ENCODE peak calls at places on chromosomes 6 and 20, in six cellular contexts. One of them, this sample, is unnamed.

GRCh38 chr20:61886721-61887658 is 178.7 kb downstream of the TAF4 start:
- DNase-seq in kidney tubule cell: peak
- DNase-seq in IMR-90: peak
- DNase-seq in T-helper 1 cell: peak
- DNase-seq in neural crest cell: peak
- DNase-seq in effector CD4-positive, alpha-beta T cell: no peak
- DNase-seq in this sample: no peak

GRCh38 chr6:12150812-12151432 is 138.8 kb downstream of the HIVEP1 start:
- DNase-seq in effector CD4-positive, alpha-beta T cell: no peak
- DNase-seq in neural crest cell: no peak
- DNase-seq in kidney tubule cell: peak
- DNase-seq in IMR-90: no peak
- DNase-seq in T-helper 1 cell: no peak
- DNase-seq in this sample: no peak

GRCh38 chr20:33862709-33863403 is 51.7 kb downstream of the CHMP4B start:
- DNase-seq in neural crest cell: peak
- DNase-seq in T-helper 1 cell: peak
- DNase-seq in IMR-90: peak
- DNase-seq in effector CD4-positive, alpha-beta T cell: peak
- DNase-seq in kidney tubule cell: peak
- DNase-seq in this sample: peak

GRCh38 chr6:14292119-14292518 is 174.5 kb downstream of the CD83 start:
- DNase-seq in effector CD4-positive, alpha-beta T cell: no peak
- DNase-seq in T-helper 1 cell: no peak
- DNase-seq in IMR-90: no peak
- DNase-seq in kidney tubule cell: peak
- DNase-seq in neural crest cell: no peak
- DNase-seq in this sample: no peak

GRCh38 chr6:15441215-15441868 is 195.5 kb downstream of the JARID2 start:
- DNase-seq in effector CD4-positive, alpha-beta T cell: peak
- DNase-seq in T-helper 1 cell: peak
- DNase-seq in IMR-90: peak
- DNase-seq in neural crest cell: peak
- DNase-seq in kidney tubule cell: peak
- DNase-seq in this sample: no peak

GRCh38 chr20:63903796-63904570 is 9.1 kb downstream of the DNAJC5 start:
- DNase-seq in kidney tubule cell: no peak
- DNase-seq in neural crest cell: no peak
- DNase-seq in IMR-90: no peak
- DNase-seq in T-helper 1 cell: peak
- DNase-seq in effector CD4-positive, alpha-beta T cell: no peak
- DNase-seq in this sample: no peak

GRCh38 chr20:23399568-23400241 is 21.6 kb downstream of the NAPB start:
- DNase-seq in IMR-90: peak
- DNase-seq in neural crest cell: no peak
- DNase-seq in kidney tubule cell: peak
- DNase-seq in effector CD4-positive, alpha-beta T cell: no peak
- DNase-seq in T-helper 1 cell: peak
- DNase-seq in this sample: no peak

GRCh38 chr20:61459266-61459665 is 207.2 kb downstream of the CDH4 start:
- DNase-seq in kidney tubule cell: no peak
- DNase-seq in neural crest cell: no peak
- DNase-seq in IMR-90: no peak
- DNase-seq in effector CD4-positive, alpha-beta T cell: no peak
- DNase-seq in T-helper 1 cell: no peak
- DNase-seq in this sample: no peak

GRCh38 chr6:128282956-128283355 is 237.4 kb downstream of the PTPRK start:
- DNase-seq in effector CD4-positive, alpha-beta T cell: no peak
- DNase-seq in IMR-90: no peak
- DNase-seq in T-helper 1 cell: no peak
- DNase-seq in neural crest cell: no peak
- DNase-seq in kidney tubule cell: no peak
- DNase-seq in this sample: no peak

GRCh38 chr6:27761391-27761790 is 150.8 kb downstream of the OR2B2 start:
- DNase-seq in neural crest cell: no peak
- DNase-seq in IMR-90: no peak
- DNase-seq in T-helper 1 cell: no peak
- DNase-seq in kidney tubule cell: no peak
- DNase-seq in effector CD4-positive, alpha-beta T cell: no peak
- DNase-seq in this sample: no peak

GRCh38 chr6:47165918-47166317 is 123.8 kb upstream of the ADGRF1 start:
- DNase-seq in T-helper 1 cell: no peak
- DNase-seq in IMR-90: peak
- DNase-seq in kidney tubule cell: no peak
- DNase-seq in effector CD4-positive, alpha-beta T cell: no peak
- DNase-seq in neural crest cell: no peak
- DNase-seq in this sample: no peak

GRCh38 chr6:109347779-109348178 is 34.5 kb downstream of the CD164 start:
- DNase-seq in T-helper 1 cell: no peak
- DNase-seq in neural crest cell: no peak
- DNase-seq in IMR-90: no peak
- DNase-seq in effector CD4-positive, alpha-beta T cell: no peak
- DNase-seq in kidney tubule cell: no peak
- DNase-seq in this sample: no peak

GRCh38 chr6:116369540-116370327 is 1.0 kb upstream of the DSE start:
- DNase-seq in kidney tubule cell: peak
- DNase-seq in IMR-90: no peak
- DNase-seq in T-helper 1 cell: no peak
- DNase-seq in neural crest cell: no peak
- DNase-seq in effector CD4-positive, alpha-beta T cell: no peak
- DNase-seq in this sample: no peak

GRCh38 chr6:111766524-111766857 is 106.8 kb downstream of the FYN start:
- DNase-seq in effector CD4-positive, alpha-beta T cell: no peak
- DNase-seq in IMR-90: no peak
- DNase-seq in kidney tubule cell: no peak
- DNase-seq in neural crest cell: no peak
- DNase-seq in T-helper 1 cell: no peak
- DNase-seq in this sample: no peak

GRCh38 chr6:160139420-160139851 is 17.8 kb downstream of the SLC22A1 start:
- DNase-seq in kidney tubule cell: peak
- DNase-seq in effector CD4-positive, alpha-beta T cell: no peak
- DNase-seq in neural crest cell: no peak
- DNase-seq in IMR-90: peak
- DNase-seq in T-helper 1 cell: no peak
- DNase-seq in this sample: no peak

GRCh38 chr6:17629824-17630510 is 29.9 kb downstream of the FAM8A1 start:
- DNase-seq in T-helper 1 cell: no peak
- DNase-seq in kidney tubule cell: no peak
- DNase-seq in neural crest cell: no peak
- DNase-seq in effector CD4-positive, alpha-beta T cell: no peak
- DNase-seq in IMR-90: no peak
- DNase-seq in this sample: no peak

GRCh38 chr20:63701329-63702035 is 5.0 kb downstream of the TNFRSF6B start:
- DNase-seq in neural crest cell: no peak
- DNase-seq in effector CD4-positive, alpha-beta T cell: no peak
- DNase-seq in kidney tubule cell: no peak
- DNase-seq in IMR-90: no peak
- DNase-seq in T-helper 1 cell: no peak
- DNase-seq in this sample: no peak

GRCh38 chr6:148203281-148203925 is 139.2 kb upstream of the SASH1 start:
- DNase-seq in effector CD4-positive, alpha-beta T cell: no peak
- DNase-seq in kidney tubule cell: no peak
- DNase-seq in IMR-90: peak
- DNase-seq in T-helper 1 cell: no peak
- DNase-seq in neural crest cell: no peak
- DNase-seq in this sample: no peak

GRCh38 chr20:49032455-49032854 is 13.7 kb upstream of the CSE1L start:
- DNase-seq in IMR-90: no peak
- DNase-seq in T-helper 1 cell: no peak
- DNase-seq in neural crest cell: no peak
- DNase-seq in effector CD4-positive, alpha-beta T cell: no peak
- DNase-seq in kidney tubule cell: no peak
- DNase-seq in this sample: no peak

GRCh38 chr6:138044458-138044857 is 62.8 kb downstream of the PERP start:
- DNase-seq in effector CD4-positive, alpha-beta T cell: no peak
- DNase-seq in kidney tubule cell: peak
- DNase-seq in IMR-90: peak
- DNase-seq in neural crest cell: no peak
- DNase-seq in T-helper 1 cell: no peak
- DNase-seq in this sample: no peak

GRCh38 chr6:132446136-132446535 is 44.9 kb upstream of the MOXD1 start:
- DNase-seq in effector CD4-positive, alpha-beta T cell: no peak
- DNase-seq in kidney tubule cell: no peak
- DNase-seq in neural crest cell: no peak
- DNase-seq in IMR-90: no peak
- DNase-seq in T-helper 1 cell: no peak
- DNase-seq in this sample: no peak

GRCh38 chr6:159887146-159887545 is 3.6 kb upstream of the MAS1 start:
- DNase-seq in IMR-90: no peak
- DNase-seq in neural crest cell: no peak
- DNase-seq in T-helper 1 cell: no peak
- DNase-seq in effector CD4-positive, alpha-beta T cell: no peak
- DNase-seq in kidney tubule cell: no peak
- DNase-seq in this sample: no peak

GRCh38 chr6:159232751-159233150 is 63.6 kb downstream of the FNDC1 start:
- DNase-seq in IMR-90: no peak
- DNase-seq in neural crest cell: no peak
- DNase-seq in T-helper 1 cell: no peak
- DNase-seq in effector CD4-positive, alpha-beta T cell: no peak
- DNase-seq in kidney tubule cell: no peak
- DNase-seq in this sample: no peak

GRCh38 chr20:51346686-51347485 is 195.6 kb downstream of the NFATC2 start:
- DNase-seq in T-helper 1 cell: no peak
- DNase-seq in effector CD4-positive, alpha-beta T cell: no peak
- DNase-seq in kidney tubule cell: peak
- DNase-seq in IMR-90: peak
- DNase-seq in neural crest cell: no peak
- DNase-seq in this sample: no peak

GRCh38 chr6:55964136-55964535 is 88.7 kb upstream of the BMP5 start:
- DNase-seq in T-helper 1 cell: no peak
- DNase-seq in IMR-90: no peak
- DNase-seq in neural crest cell: no peak
- DNase-seq in kidney tubule cell: no peak
- DNase-seq in effector CD4-positive, alpha-beta T cell: no peak
- DNase-seq in this sample: no peak

GRCh38 chr20:42093542-42094440 is 475.6 kb upstream of the CHD6 start:
- DNase-seq in IMR-90: no peak
- DNase-seq in kidney tubule cell: no peak
- DNase-seq in effector CD4-positive, alpha-beta T cell: no peak
- DNase-seq in neural crest cell: no peak
- DNase-seq in T-helper 1 cell: no peak
- DNase-seq in this sample: no peak

GRCh38 chr6:17653198-17653881 is 53.2 kb downstream of the FAM8A1 start:
- DNase-seq in neural crest cell: no peak
- DNase-seq in IMR-90: no peak
- DNase-seq in effector CD4-positive, alpha-beta T cell: no peak
- DNase-seq in T-helper 1 cell: no peak
- DNase-seq in kidney tubule cell: no peak
- DNase-seq in this sample: no peak

GRCh38 chr20:35578469-35578868 is 36.6 kb downstream of the ERGIC3 start:
- DNase-seq in IMR-90: no peak
- DNase-seq in effector CD4-positive, alpha-beta T cell: no peak
- DNase-seq in T-helper 1 cell: no peak
- DNase-seq in kidney tubule cell: no peak
- DNase-seq in neural crest cell: no peak
- DNase-seq in this sample: no peak

GRCh38 chr20:63120286-63121090 is 95.4 kb downstream of the YTHDF1 start:
- DNase-seq in kidney tubule cell: no peak
- DNase-seq in T-helper 1 cell: no peak
- DNase-seq in effector CD4-positive, alpha-beta T cell: no peak
- DNase-seq in neural crest cell: no peak
- DNase-seq in IMR-90: no peak
- DNase-seq in this sample: no peak

GRCh38 chr20:63106108-63106764 is 99.5 kb upstream of the BHLHE23 start:
- DNase-seq in T-helper 1 cell: no peak
- DNase-seq in neural crest cell: no peak
- DNase-seq in effector CD4-positive, alpha-beta T cell: no peak
- DNase-seq in IMR-90: peak
- DNase-seq in kidney tubule cell: no peak
- DNase-seq in this sample: no peak

GRCh38 chr6:14876778-14877613 is 368.9 kb upstream of the JARID2 start:
- DNase-seq in kidney tubule cell: peak
- DNase-seq in neural crest cell: no peak
- DNase-seq in effector CD4-positive, alpha-beta T cell: peak
- DNase-seq in T-helper 1 cell: peak
- DNase-seq in IMR-90: peak
- DNase-seq in this sample: no peak